ENCODE peak calls at places on chromosomes 7 and 10, in four cellular contexts. V is GM23338, U is NCI-H82, K is upper lobe of left lung. O is an unnamed sample.

GRCh38 chr10:70751356-70751755 is 33.8 kb downstream of the TBATA start:
- DNase-seq in V (no peak), U (no peak), K (no peak), O (no peak)

GRCh38 chr7:74047804-74048380 is 19.9 kb downstream of the ELN start:
- DNase-seq in V (no peak), U (no peak), K (no peak), O (no peak)

GRCh38 chr10:128242641-128243040 is 116.4 kb upstream of the MKI67 start:
- DNase-seq in V (peak; percentile 22), U (no peak), K (no peak), O (peak; percentile 24)

GRCh38 chr7:131425992-131426391 is 98.3 kb downstream of the MKLN1 start:
- DNase-seq in V (no peak), U (no peak), K (no peak), O (no peak)

GRCh38 chr7:39667354-39667923 is 44.1 kb downstream of the RALA start:
- DNase-seq in V (no peak), U (peak; percentile 97), K (no peak), O (no peak)

GRCh38 chr7:65251851-65252620 is 121.6 kb upstream of the ZNF92 start:
- DNase-seq in V (peak; percentile 97), U (peak; percentile 97), K (peak; percentile 87), O (peak; percentile 68)

GRCh38 chr10:8975535-8975934 is 921.0 kb downstream of the GATA3 start:
- DNase-seq in V (peak; percentile 11), U (no peak), K (no peak), O (no peak)

GRCh38 chr7:84193787-84194186 is 802 bp downstream of the SEMA3A start:
- DNase-seq in V (no peak), U (peak; percentile 9), K (no peak), O (no peak)

GRCh38 chr7:95501261-95501816 is 15.6 kb downstream of the ASB4 start:
- DNase-seq in V (peak; percentile 16), U (peak; percentile 16), K (no peak), O (no peak)

GRCh38 chr7:55366461-55367138 is 1.5 kb downstream of the LANCL2 start:
- DNase-seq in V (peak; percentile 57), U (peak; percentile 46), K (no peak), O (peak; percentile 24)

GRCh38 chr10:16915308-16915707 is 98.1 kb upstream of the RSU1 start:
- DNase-seq in V (peak; percentile 40), U (no peak), K (no peak), O (no peak)

GRCh38 chr7:1704326-1705241 is 34.5 kb downstream of the ELFN1 start:
- DNase-seq in V (no peak), U (no peak), K (peak; percentile 14), O (no peak)

GRCh38 chr7:51160990-51161615 is 155.5 kb downstream of the COBL start:
- DNase-seq in V (peak; percentile 82), U (peak; percentile 89), K (peak; percentile 45), O (peak; percentile 65)

GRCh38 chr7:113026941-113027340 is 59.7 kb downstream of the GPR85 start:
- DNase-seq in V (no peak), U (no peak), K (no peak), O (no peak)

GRCh38 chr10:49044293-49045217 is 70.8 kb downstream of the VSTM4 start:
- DNase-seq in V (no peak), U (no peak), K (no peak), O (no peak)

GRCh38 chr10:50436805-50437204 is 185.5 kb upstream of the ASAH2 start:
- DNase-seq in V (no peak), U (no peak), K (no peak), O (no peak)

GRCh38 chr7:101674439-101674838 is 45.3 kb upstream of the MYL10 start:
- DNase-seq in V (no peak), U (no peak), K (no peak), O (no peak)

GRCh38 chr10:122448600-122448999 is 5.9 kb upstream of the ARMS2 start:
- DNase-seq in V (no peak), U (peak; percentile 34), K (no peak), O (no peak)

GRCh38 chr7:156652886-156653568 is 12.5 kb downstream of the RNF32 start:
- DNase-seq in V (no peak), U (no peak), K (no peak), O (no peak)

GRCh38 chr7:122845286-122845685 is 41.0 kb downstream of the CADPS2 start:
- DNase-seq in V (no peak), U (no peak), K (no peak), O (no peak)

GRCh38 chr10:132106431-132106830 is 40.7 kb downstream of the JAKMIP3 start:
- DNase-seq in V (no peak), U (no peak), K (peak; percentile 19), O (no peak)

GRCh38 chr7:29192811-29193210 is 1.8 kb upstream of the CHN2 start:
- DNase-seq in V (no peak), U (no peak), K (no peak), O (no peak)